ENCODE peak calls at places on chromosome 3, in ten cellular contexts. M is tibial nerve; R is A549; Y is thoracic aorta; O is OCI-LY7; X is Caco-2; A is fibroblast of pulmonary artery; T is CD8-positive, alpha-beta T cell; Z is cardiac fibroblast; E is pancreas. G is an unnamed sample.

GRCh38 chr3:69370156-69370944 is 15.5 kb downstream of the FRMD4B start:
- DNase-seq in M (no peak), A (no peak), X (no peak), T (no peak), O (no peak), R (no peak), Y (peak; percentile 46), Z (peak; percentile 40), E (peak; percentile 42), G (no peak)

GRCh38 chr3:169022457-169022856 is 641.1 kb downstream of the MECOM start:
- DNase-seq in Y (no peak), R (no peak), O (no peak), M (no peak), E (no peak), Z (peak; percentile 25), T (no peak), A (peak; percentile 16), X (no peak), G (no peak)

GRCh38 chr3:5017953-5018531 is 38.8 kb downstream of the BHLHE40 start:
- DNase-seq in O (no peak), T (no peak), Z (peak; percentile 70), R (peak; percentile 60), M (peak; percentile 67), E (no peak), Y (peak; percentile 28), X (no peak), A (peak; percentile 43), G (no peak)

GRCh38 chr3:20576228-20576627 is 390.2 kb upstream of the SGO1 start:
- DNase-seq in X (no peak), Z (peak; percentile 8), O (no peak), E (no peak), M (no peak), A (no peak), Y (no peak), R (no peak), T (no peak), G (no peak)

GRCh38 chr3:16058511-16058910 is 116.0 kb upstream of the GALNT15 start:
- DNase-seq in Y (no peak), O (no peak), R (no peak), T (no peak), M (no peak), Z (no peak), E (no peak), A (no peak), X (no peak), G (no peak)

GRCh38 chr3:152826476-152826875 is 8.5 kb upstream of the P2RY1 start:
- DNase-seq in Y (no peak), X (no peak), A (no peak), T (no peak), R (no peak), O (no peak), Z (no peak), E (no peak), M (no peak), G (no peak)

GRCh38 chr3:75396316-75396802 is 267.8 kb upstream of the FRG2C start:
- DNase-seq in X (no peak), R (no peak), M (no peak), O (no peak), A (no peak), E (peak; percentile 33), T (no peak), Z (no peak), Y (no peak), G (no peak)

GRCh38 chr3:60001369-60001768 is 951.5 kb upstream of the CFAP20DC start:
- DNase-seq in Y (no peak), Z (no peak), R (no peak), O (no peak), E (no peak), M (no peak), A (no peak), T (no peak), X (no peak), G (no peak)

DNA sequence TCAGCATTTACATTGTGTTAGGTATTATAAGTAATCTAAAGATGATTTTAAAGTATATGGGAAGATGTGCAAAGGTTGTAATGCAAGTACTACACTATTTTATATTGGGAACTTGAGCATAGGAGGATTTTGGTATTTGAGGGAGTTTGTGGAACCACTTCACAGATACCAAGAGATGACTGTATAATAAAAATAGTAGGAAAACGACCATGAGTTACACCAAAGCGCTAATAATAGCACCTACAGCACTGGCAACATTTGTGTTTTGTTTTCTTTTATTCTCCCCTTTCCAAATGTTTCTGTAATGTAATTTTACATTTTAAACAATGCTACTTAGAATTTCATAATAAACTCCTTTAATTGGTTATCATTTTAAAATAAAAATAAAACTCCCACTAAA is 10.5 kb downstream of the CNBP start:
- DNase-seq in O (no peak), T (no peak), M (no peak), X (no peak), Y (no peak), R (no peak), Z (no peak), A (no peak), E (no peak), G (no peak)
- H3K4me3 ChIP-seq in O (no peak overlapping the region), T (no peak overlapping the region), M (no peak overlapping the region), X (no peak overlapping the region), Y (peak overlapping the region; percentile 40), R (no peak overlapping the region), Z (no peak overlapping the region), A (no peak overlapping the region), E (no peak overlapping the region), G (no peak overlapping the region)

GRCh38 chr3:127858477-127858876 is 36.2 kb upstream of the MGLL start:
- DNase-seq in A (no peak), M (no peak), O (no peak), Y (no peak), R (no peak), E (no peak), Z (no peak), X (no peak), T (no peak), G (no peak)

GRCh38 chr3:127856801-127857200 is 34.5 kb upstream of the MGLL start:
- DNase-seq in Y (no peak), T (no peak), O (no peak), X (no peak), A (no peak), E (no peak), M (no peak), R (no peak), Z (no peak), G (no peak)

GRCh38 chr3:127855246-127855645 is 32.9 kb upstream of the MGLL start:
- DNase-seq in X (no peak), R (no peak), Y (no peak), A (no peak), M (no peak), O (no peak), Z (no peak), E (no peak), T (no peak), G (no peak)

GRCh38 chr3:127859706-127860105 is 37.4 kb upstream of the MGLL start:
- DNase-seq in E (no peak), M (no peak), Y (no peak), A (no peak), X (no peak), O (no peak), T (no peak), R (no peak), Z (no peak), G (no peak)

GRCh38 chr3:127857270-127857801 is 35.0 kb upstream of the MGLL start:
- DNase-seq in O (peak; percentile 29), Y (no peak), M (no peak), Z (peak; percentile 3), T (no peak), R (no peak), X (no peak), A (peak; percentile 13), E (no peak), G (no peak)
- TF ChIP-seq CTCF in O (peak; percentile 43), Y (no peak), M (no peak), Z (no peak), T (no peak), R (no peak), X (no peak), A (no peak), E (no peak), G (peak; percentile 32)

GRCh38 chr3:66464512-66464894 is 36.3 kb downstream of the LRIG1 start:
- DNase-seq in O (no peak), A (no peak), Y (no peak), X (no peak), T (no peak), E (no peak), R (no peak), Z (peak; percentile 24), M (no peak), G (no peak)

GRCh38 chr3:66463054-66463631 is 37.7 kb downstream of the LRIG1 start:
- DNase-seq in A (no peak), Z (no peak), T (no peak), R (no peak), Y (no peak), M (no peak), X (peak; percentile 30), E (no peak), O (no peak), G (no peak)

GRCh38 chr3:66465587-66465986 is 35.2 kb downstream of the LRIG1 start:
- DNase-seq in M (no peak), R (no peak), Z (no peak), X (no peak), A (no peak), Y (no peak), T (no peak), O (no peak), E (no peak), G (no peak)

GRCh38 chr3:66465034-66465433 is 35.8 kb downstream of the LRIG1 start:
- DNase-seq in A (no peak), E (no peak), T (no peak), M (no peak), X (no peak), O (no peak), R (no peak), Z (no peak), Y (no peak), G (no peak)

DNA sequence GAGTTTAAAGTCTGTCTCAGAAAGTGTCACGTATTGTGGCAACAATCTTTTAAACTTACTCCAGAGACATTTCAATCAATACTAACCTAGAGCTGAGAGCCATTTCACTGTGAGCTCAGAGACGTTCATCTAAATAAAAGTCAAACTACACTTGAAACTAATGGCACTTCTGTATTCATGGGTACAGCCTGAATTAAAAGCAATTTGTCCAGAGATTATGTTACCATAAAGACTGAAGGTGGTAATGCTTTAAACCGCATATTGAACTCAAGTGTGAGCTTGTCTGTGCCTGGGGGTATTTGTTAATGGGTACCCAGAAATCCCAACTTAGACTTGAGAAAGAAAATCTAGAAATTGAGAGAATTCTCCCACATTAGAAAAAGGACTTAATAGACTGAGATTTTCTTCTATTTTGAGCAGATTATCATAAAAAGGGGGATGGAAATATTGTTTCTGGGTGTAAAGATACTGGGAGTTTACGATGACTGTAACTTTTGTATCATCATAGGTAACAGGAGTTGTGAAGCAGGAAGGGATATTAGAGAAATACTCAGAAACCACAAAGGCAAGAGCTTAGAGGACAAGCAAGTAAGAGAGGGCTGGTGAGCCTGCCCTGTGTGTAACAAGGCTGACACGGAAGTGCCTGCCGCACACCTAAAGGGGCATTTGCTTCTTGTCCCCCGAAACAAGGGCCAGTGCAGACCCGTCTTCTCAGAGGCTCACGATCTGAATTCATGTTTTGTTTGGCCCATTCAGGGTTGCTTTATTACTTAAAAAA is 36.9 kb downstream of the LRIG1 start:
- DNase-seq in M (no peak), Y (no peak), E (no peak), O (no peak), R (no peak), X (no peak), A (no peak), T (no peak), Z (no peak), G (no peak)
- H3K4me3 ChIP-seq in M (no peak overlapping the region), Y (no peak overlapping the region), E (no peak overlapping the region), O (no peak overlapping the region), R (no peak overlapping the region), X (no peak overlapping the region), A (no peak overlapping the region), T (no peak overlapping the region), Z (no peak overlapping the region), G (no peak overlapping the region)

GRCh38 chr3:119559441-119559963 is at the start of gene CD80:
- DNase-seq in R (peak; percentile 55), T (peak; percentile 32), M (peak; percentile 22), Y (no peak), X (peak; percentile 57), A (peak; percentile 65), E (peak; percentile 46), Z (peak; percentile 64), O (peak; percentile 70), G (peak; percentile 90)
- TF ChIP-seq CTCF in R (peak; percentile 64), T (peak; percentile 15), M (no peak), Y (no peak), X (no peak), A (peak; percentile 56), E (peak; percentile 15), Z (peak; percentile 48), O (peak; percentile 71), G (peak; percentile 69)

G was measured in GM12864.